ENCODE peak calls at places on chromosomes 6 and 20, in eight cellular contexts. P is nephron progenitor cell; W is mucosa of descending colon; R is heart right ventricle; Y is GM10248; U is WTC11; F is RWPE1; N is CD8-positive, alpha-beta T cell. M is an unnamed sample.

GRCh38 chr6:135722679-135723078 is 128.8 kb upstream of the PDE7B start:
- DNase-seq in P (no peak), W (no peak), F (peak; percentile 79), Y (peak; percentile 7), N (no peak), U (no peak), R (no peak), M (no peak)

GRCh38 chr6:13615802-13616140 is 636 bp downstream of the NOL7 start:
- DNase-seq in R (peak; percentile 54), Y (peak; percentile 24), P (peak; percentile 71), F (peak; percentile 33), U (peak; percentile 32), W (peak; percentile 76), N (peak; percentile 47), M (peak; percentile 30)

GRCh38 chr6:5729813-5730212 is 276.9 kb downstream of the NRN1 start:
- DNase-seq in Y (no peak), N (no peak), R (no peak), F (no peak), U (no peak), P (no peak), W (no peak), M (no peak)

GRCh38 chr6:69416739-69417138 is 380.1 kb downstream of the LMBRD1 start:
- DNase-seq in R (no peak), W (no peak), F (no peak), N (no peak), Y (no peak), P (no peak), U (no peak), M (no peak)

GRCh38 chr20:10218536-10219451 is at the start of gene SNAP25:
- DNase-seq in W (no peak), Y (peak; percentile 31), R (no peak), P (peak; percentile 83), F (peak; percentile 68), N (peak; percentile 52), U (peak; percentile 81), M (peak; percentile 78)

GRCh38 chr6:5318617-5319016 is 57.3 kb downstream of the FARS2 start:
- DNase-seq in U (no peak), W (no peak), F (no peak), R (no peak), N (no peak), Y (no peak), P (no peak), M (no peak)

GRCh38 chr6:3340358-3340798 is 81.6 kb downstream of the PSMG4 start:
- DNase-seq in U (no peak), P (no peak), F (no peak), W (no peak), Y (no peak), R (no peak), N (no peak), M (no peak)

GRCh38 chr20:62284448-62284847 is 18.3 kb upstream of the ADRM1 start:
- DNase-seq in U (no peak), R (no peak), P (no peak), F (no peak), W (no peak), Y (no peak), N (no peak), M (no peak)

GRCh38 chr6:148565931-148566663 is 180.7 kb upstream of the UST start:
- DNase-seq in R (no peak), W (no peak), N (no peak), U (no peak), F (peak; percentile 34), P (no peak), Y (peak; percentile 44), M (no peak)

GRCh38 chr6:12849420-12850200 is 133.0 kb downstream of the PHACTR1 start:
- DNase-seq in R (no peak), P (no peak), W (no peak), N (no peak), F (no peak), Y (no peak), U (no peak), M (no peak)

GRCh38 chr6:84804720-84805119 is 40.3 kb upstream of the TBX18 start:
- DNase-seq in R (no peak), W (no peak), U (no peak), P (no peak), F (peak; percentile 30), N (no peak), Y (no peak), M (no peak)

GRCh38 chr6:159540152-159540551 is 152.9 kb downstream of the SOD2 start:
- DNase-seq in F (no peak), W (no peak), R (no peak), N (no peak), Y (no peak), P (peak; percentile 41), U (peak; percentile 82), M (peak; percentile 25)

GRCh38 chr6:72238900-72239299 is 352.6 kb downstream of the RIMS1 start:
- DNase-seq in R (no peak), N (no peak), Y (no peak), F (no peak), U (no peak), P (no peak), W (no peak), M (no peak)

GRCh38 chr20:51631011-51631950 is 88.8 kb upstream of the NFATC2 start:
- DNase-seq in R (peak; percentile 34), W (no peak), N (no peak), P (no peak), Y (no peak), U (no peak), F (peak; percentile 99), M (no peak)

GRCh38 chr6:94636780-94637385 is 940.5 kb upstream of the MANEA start:
- DNase-seq in F (peak; percentile 10), R (no peak), W (no peak), P (peak; percentile 7), U (no peak), Y (no peak), N (no peak), M (no peak)
- TF ChIP-seq CTCF in F (no peak), R (no peak), W (no peak), P (peak; percentile 26), U (peak; percentile 22), Y (peak; percentile 0), N (no peak), M (peak; percentile 66)

GRCh38 chr6:36976931-36977330 is 9.1 kb downstream of the MTCH1 start:
- DNase-seq in Y (no peak), F (no peak), P (no peak), U (no peak), W (no peak), R (no peak), N (no peak), M (no peak)
- TF ChIP-seq CTCF in Y (no peak), F (no peak), P (no peak), U (no peak), W (no peak), R (no peak), N (no peak), M (no peak)

GRCh38 chr6:7086488-7086887 is 21.3 kb upstream of the RREB1 start:
- DNase-seq in R (no peak), W (peak; percentile 52), Y (peak; percentile 58), N (peak; percentile 47), F (no peak), U (no peak), P (no peak), M (no peak)
- TF ChIP-seq CTCF in R (no peak), W (no peak), Y (peak; percentile 49), N (no peak), F (no peak), U (no peak), P (no peak), M (no peak)

GRCh38 chr20:32363492-32363891 is 5.4 kb downstream of the ASXL1 start:
- DNase-seq in U (no peak), N (no peak), Y (no peak), P (no peak), R (no peak), F (no peak), W (no peak), M (no peak)
- TF ChIP-seq CTCF in U (no peak), N (no peak), Y (no peak), P (no peak), R (no peak), F (no peak), W (no peak), M (no peak)

DNA sequence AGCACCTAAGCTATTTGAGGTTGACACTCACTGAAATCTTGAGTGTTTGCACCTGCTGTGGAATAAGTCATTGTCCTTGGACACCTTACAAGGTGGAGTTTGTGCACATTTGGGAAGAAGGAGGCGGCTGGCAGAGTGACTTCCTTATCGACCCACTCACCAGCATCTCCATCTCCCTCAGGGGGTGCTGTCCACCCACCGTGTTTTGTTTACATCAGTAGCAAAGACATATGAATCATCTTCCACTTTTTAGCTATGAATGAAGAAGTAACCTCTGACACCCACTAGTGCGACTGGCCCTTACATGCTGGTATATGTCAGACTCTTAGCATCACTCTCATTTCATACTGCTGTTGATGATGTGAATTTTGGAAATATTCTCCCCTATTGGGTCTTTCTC is 119.5 kb upstream of the SGK1 start:
- DNase-seq in F (no peak), Y (peak; percentile 38), U (no peak), R (no peak), N (peak; percentile 29), W (no peak), P (no peak), M (no peak)
- TF ChIP-seq CTCF in F (no peak), Y (peak; percentile 21), U (no peak), R (no peak), N (no peak), W (no peak), P (no peak), M (no peak)

M was measured in neural crest cell.